ENCODE peak calls at places on chromosomes 11 and 22, in five cellular contexts. I, L, N, F and B are unnamed samples.

GRCh38 chr11:128291835-128292234 is 295.5 kb downstream of the ETS1 start:
- DNase-seq in N (no peak), I (no peak), F (no peak), L (no peak), B (no peak)

GRCh38 chr11:43376594-43376993 is 17.9 kb downstream of the TTC17 start:
- DNase-seq in L (no peak), F (peak; percentile 90), I (no peak), N (peak; percentile 56), B (no peak)

GRCh38 chr11:131977231-131977630 is 606.8 kb downstream of the NTM start:
- DNase-seq in N (peak; percentile 89), F (peak; percentile 43), I (no peak), L (peak; percentile 30), B (no peak)

GRCh38 chr22:32205974-32206773 is 1.3 kb upstream of the RFPL2 start:
- DNase-seq in F (no peak), L (peak; percentile 60), I (no peak), N (no peak), B (peak; percentile 53)

GRCh38 chr22:43014062-43014875 is 680 bp downstream of the PACSIN2 start:
- DNase-seq in F (no peak), N (peak; percentile 29), I (peak; percentile 39), L (peak; percentile 77), B (peak; percentile 91)

GRCh38 chr11:66048525-66049313 is at the start of gene GAL3ST3:
- DNase-seq in I (no peak), L (peak; percentile 88), N (no peak), F (no peak), B (peak; percentile 86)

GRCh38 chr11:132056689-132057088 is 686.3 kb downstream of the NTM start:
- DNase-seq in F (peak; percentile 95), L (no peak), I (no peak), N (peak; percentile 96), B (no peak)

GRCh38 chr11:19628018-19628417 is 84.6 kb upstream of the NAV2 start:
- DNase-seq in L (no peak), I (no peak), F (peak; percentile 59), N (peak; percentile 37), B (peak; percentile 84)

GRCh38 chr11:783581-784015 is 6.3 kb downstream of the CEND1 start:
- DNase-seq in F (peak; percentile 96), I (no peak), N (peak; percentile 91), L (peak; percentile 98), B (peak; percentile 99)

GRCh38 chr11:129119036-129119435 is 73.1 kb downstream of the ARHGAP32 start:
- DNase-seq in L (no peak), N (no peak), I (no peak), F (no peak), B (no peak)

GRCh38 chr11:26960265-26960664 is 33.6 kb upstream of the FIBIN start:
- DNase-seq in N (peak; percentile 79), F (peak; percentile 43), I (no peak), L (no peak), B (peak; percentile 86)

GRCh38 chr11:130428692-130429681 is 578 bp upstream of the ADAMTS8 start:
- DNase-seq in L (peak; percentile 41), I (no peak), N (no peak), F (no peak), B (peak; percentile 73)

GRCh38 chr22:35971418-35972119 is 57.1 kb downstream of the RBFOX2 start:
- DNase-seq in N (peak; percentile 92), I (no peak), F (peak; percentile 93), L (no peak), B (peak; percentile 51)

GRCh38 chr11:125499563-125499962 is 3.5 kb upstream of the FEZ1 start:
- DNase-seq in F (no peak), L (no peak), I (no peak), N (no peak), B (no peak)

GRCh38 chr11:28342704-28343103 is 234.5 kb downstream of the METTL15 start:
- DNase-seq in F (peak; percentile 50), I (no peak), L (no peak), N (peak; percentile 69), B (no peak)

GRCh38 chr11:123129920-123130319 is 65.1 kb downstream of the CLMP start:
- DNase-seq in N (peak; percentile 91), F (peak; percentile 92), I (no peak), L (no peak), B (peak; percentile 81)

GRCh38 chr22:43252319-43252718 is 65.4 kb upstream of the TTLL12 start:
- DNase-seq in I (no peak), L (no peak), N (no peak), F (no peak), B (peak; percentile 85)

GRCh38 chr11:57223601-57224000 is 13.4 kb downstream of the APLNR start:
- DNase-seq in N (peak; percentile 69), L (no peak), F (peak; percentile 23), I (no peak), B (no peak)

GRCh38 chr22:32717337-32718240 is 83.9 kb upstream of the TIMP3 start:
- DNase-seq in L (no peak), I (no peak), F (peak; percentile 84), N (peak; percentile 58), B (peak; percentile 69)

GRCh38 chr22:31926969-31927368 is 17.4 kb upstream of the YWHAH start:
- DNase-seq in F (no peak), L (peak; percentile 74), I (peak; percentile 81), N (peak; percentile 21), B (no peak)

GRCh38 chr11:113373981-113374560 is 13.5 kb upstream of the ANKK1 start:
- DNase-seq in L (no peak), F (no peak), N (no peak), I (no peak), B (no peak)

GRCh38 chr11:71999360-71999759 is 651 bp downstream of the IL18BP start:
- DNase-seq in N (peak; percentile 29), F (peak; percentile 52), L (no peak), I (no peak), B (peak; percentile 89)

GRCh38 chr11:71998649-71999310 is at the start of gene IL18BP:
- DNase-seq in L (no peak), F (no peak), I (no peak), N (no peak), B (peak; percentile 18)

GRCh38 chr11:72001255-72001654 is 2.5 kb downstream of the IL18BP start:
- DNase-seq in I (no peak), L (no peak), N (no peak), F (no peak), B (peak; percentile 4)

GRCh38 chr11:72000591-72000867 is 1.8 kb downstream of the IL18BP start:
- DNase-seq in I (no peak), L (no peak), N (no peak), F (no peak), B (no peak)

GRCh38 chr11:71999813-72000590 is 1.3 kb downstream of the IL18BP start:
- DNase-seq in I (peak; percentile 46), F (no peak), L (no peak), N (no peak), B (peak; percentile 63)
- H3K4me2 ChIP-seq in I (peak overlapping the region; percentile 42), F (peak overlapping the region; percentile 55), L (no peak overlapping the region), N (peak overlapping the region; percentile 53), B (peak overlapping the region; percentile 75)

GRCh38 chr11:77175021-77175842 is 47.2 kb downstream of the MYO7A start:
- DNase-seq in L (no peak), I (no peak), F (no peak), N (no peak), B (no peak)
- H3K4me3 ChIP-seq in L (no peak overlapping the region), I (no peak overlapping the region), F (no peak overlapping the region), N (no peak overlapping the region), B (no peak overlapping the region)

GRCh38 chr22:22042009-22042408 is 59.4 kb upstream of the TOP3B start:
- DNase-seq in F (peak; percentile 23), N (no peak), L (no peak), I (no peak), B (no peak)
- H3K27ac ChIP-seq in F (no peak overlapping the region), N (no peak overlapping the region), L (no peak overlapping the region), I (no peak overlapping the region), B (no peak overlapping the region)

GRCh38 chr22:38951734-38952133 is 5.7 kb upstream of the APOBEC3A start:
- DNase-seq in L (no peak), N (no peak), I (no peak), F (no peak), B (no peak)
- H3K4me2 ChIP-seq in L (no peak overlapping the region), N (no peak overlapping the region), I (no peak overlapping the region), F (no peak overlapping the region), B (no peak overlapping the region)

DNA sequence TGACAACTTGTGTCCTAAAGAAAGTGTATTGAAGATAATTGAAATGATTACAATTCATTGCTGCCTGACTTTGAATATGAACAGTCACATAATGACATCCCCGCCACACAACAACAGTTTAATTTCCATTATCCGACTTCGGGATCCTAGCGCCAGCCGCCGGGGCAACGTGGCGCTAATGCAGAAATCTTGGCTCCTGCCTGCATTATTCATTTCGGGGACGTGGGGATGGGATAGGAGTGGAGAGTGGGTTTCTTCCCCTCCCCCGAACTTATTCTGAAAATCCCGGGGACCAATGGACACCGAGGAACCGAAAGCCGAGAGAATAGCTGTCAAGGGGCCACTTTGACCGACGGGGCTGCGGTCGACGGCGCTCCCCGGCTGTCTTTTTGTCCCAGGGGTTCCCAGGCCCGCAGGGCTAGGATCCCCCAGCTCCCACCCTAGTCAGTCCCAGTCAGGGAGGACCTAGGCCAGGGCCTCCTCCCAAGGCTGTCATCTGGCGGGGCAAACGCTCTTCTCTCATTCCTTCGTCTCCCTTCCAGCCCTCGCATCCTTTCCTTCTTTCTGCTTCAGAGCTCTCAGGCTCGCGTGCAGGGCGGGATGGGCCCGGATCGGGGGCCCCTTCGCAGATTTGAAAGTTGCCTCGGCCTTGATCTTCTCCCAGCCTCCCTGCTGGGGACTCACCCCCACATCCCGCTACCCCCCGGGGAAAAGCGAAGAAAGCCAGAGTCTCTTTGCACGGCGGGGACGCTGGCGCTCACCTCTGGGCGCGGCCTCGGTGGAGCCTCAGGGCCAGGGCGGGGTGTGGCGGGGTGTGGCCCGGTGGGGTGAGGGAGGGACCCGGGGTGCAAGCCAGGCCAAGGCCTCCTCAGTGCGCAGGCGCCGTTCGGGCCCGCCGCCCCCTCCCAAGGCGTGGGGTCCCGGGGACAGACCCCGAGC is 14.6 kb upstream of the PAX6 start:
- DNase-seq in N (no peak), F (no peak), L (peak; percentile 60), I (peak; percentile 25), B (peak; percentile 73)
- H3K4me3 ChIP-seq in N (no peak overlapping the region), F (no peak overlapping the region), L (peak overlapping the region; percentile 59), I (no peak overlapping the region), B (no peak overlapping the region)

GRCh38 chr22:40603088-40603605 is 33.4 kb downstream of the MRTFA start:
- DNase-seq in L (no peak), I (no peak), N (peak; percentile 87), F (peak; percentile 78), B (peak; percentile 69)
- H3K27ac ChIP-seq in L (no peak overlapping the region), I (no peak overlapping the region), N (peak overlapping the region; percentile 7), F (peak overlapping the region; percentile 18), B (peak overlapping the region; percentile 80)

GRCh38 chr22:37996515-37997246 is 12.3 kb upstream of the SOX10 start:
- DNase-seq in F (no peak), L (no peak), I (no peak), N (no peak), B (peak; percentile 60)
- H3K4me2 ChIP-seq in F (no peak overlapping the region), L (no peak overlapping the region), I (no peak overlapping the region), N (no peak overlapping the region), B (no peak overlapping the region)

GRCh38 chr11:68099474-68100405 is 21.4 kb downstream of the CHKA start:
- DNase-seq in F (no peak), N (peak; percentile 60), I (peak; percentile 33), L (peak; percentile 26), B (peak; percentile 49)
- H3K4me3 ChIP-seq in F (no peak overlapping the region), N (no peak overlapping the region), I (peak overlapping the region; percentile 15), L (no peak overlapping the region), B (peak overlapping the region; percentile 35)